ENCODE peak calls at places on chromosomes 7 and 10, in five cellular contexts. Q is HepG2, H is suprapubic skin, P is sigmoid colon, I is A549. E is an unnamed sample.

GRCh38 chr10:72557362-72557761 is 68.5 kb downstream of the MICU1 start:
- DNase-seq in P (no peak), H (no peak), I (no peak), Q (no peak), E (no peak)

GRCh38 chr10:44576715-44577191 is 191.9 kb upstream of the CXCL12 start:
- DNase-seq in Q (no peak), I (no peak), P (no peak), H (no peak), E (no peak)

GRCh38 chr10:60123172-60123571 is 216.8 kb upstream of the CCDC6 start:
- DNase-seq in Q (no peak), I (no peak), H (no peak), P (no peak), E (no peak)

GRCh38 chr10:3852147-3852904 is 67.3 kb upstream of the KLF6 start:
- DNase-seq in P (peak), Q (peak), H (peak), I (peak), E (peak)

GRCh38 chr7:26910221-26910620 is 45.8 kb upstream of the SKAP2 start:
- DNase-seq in H (no peak), Q (peak), I (no peak), P (no peak), E (no peak)

GRCh38 chr10:117411440-117412428 is 36.5 kb upstream of the PDZD8 start:
- DNase-seq in P (no peak), Q (no peak), H (no peak), I (no peak), E (peak)

GRCh38 chr10:127441350-127442219 is 107.5 kb upstream of the NPS start:
- DNase-seq in Q (no peak), H (no peak), I (no peak), P (peak), E (no peak)

GRCh38 chr7:131383417-131383816 is 55.7 kb downstream of the MKLN1 start:
- DNase-seq in I (no peak), P (no peak), H (no peak), Q (no peak), E (no peak)

GRCh38 chr7:139180700-139181311 is 50.2 kb upstream of the UBN2 start:
- DNase-seq in Q (no peak), H (no peak), I (no peak), P (no peak), E (no peak)

GRCh38 chr10:77406764-77407430 is 230.7 kb downstream of the KCNMA1 start:
- DNase-seq in I (no peak), Q (no peak), P (no peak), H (no peak), E (no peak)

GRCh38 chr10:93437000-93437945 is 44.9 kb downstream of the MYOF start:
- DNase-seq in I (peak), P (peak), Q (peak), H (peak), E (no peak)

GRCh38 chr10:114470956-114471905 is 66.9 kb upstream of the AFAP1L2 start:
- DNase-seq in Q (peak), P (peak), H (peak), I (peak), E (peak)

GRCh38 chr10:6918305-6918704 is 338.2 kb upstream of the PRKCQ start:
- DNase-seq in Q (no peak), I (no peak), P (no peak), H (no peak), E (peak)

GRCh38 chr7:27697861-27698430 is 35.3 kb upstream of the HIBADH start:
- DNase-seq in I (no peak), H (no peak), P (peak), Q (peak), E (peak)

GRCh38 chr10:50937230-50937907 is 51.9 kb upstream of the A1CF start:
- DNase-seq in P (no peak), H (no peak), Q (peak), I (peak), E (no peak)

GRCh38 chr7:101869026-101869900 is 51.8 kb downstream of the CUX1 start:
- DNase-seq in P (no peak), I (no peak), Q (no peak), H (no peak), E (peak)

GRCh38 chr10:11901036-11901301 is 77.8 kb downstream of the PROSER2 start:
- DNase-seq in Q (no peak), I (no peak), P (peak), H (no peak), E (no peak)

GRCh38 chr10:131896403-131896802 is 4.4 kb upstream of the PPP2R2D start:
- DNase-seq in P (no peak), H (no peak), Q (no peak), I (no peak), E (no peak)

GRCh38 chr7:99642099-99642498 is 25.4 kb downstream of the ZSCAN25 start:
- DNase-seq in H (no peak), P (no peak), Q (no peak), I (no peak), E (no peak)

GRCh38 chr10:131815366-131816156 is 85.2 kb upstream of the PPP2R2D start:
- DNase-seq in P (no peak), Q (no peak), I (no peak), H (no peak), E (no peak)

GRCh38 chr7:2934211-2934731 is 90.2 kb upstream of the GNA12 start:
- DNase-seq in P (peak), Q (no peak), I (peak), H (peak), E (no peak)

GRCh38 chr10:9635691-9636090 is 1382.0 kb upstream of the CELF2 start:
- DNase-seq in H (no peak), Q (no peak), I (no peak), P (no peak), E (no peak)

GRCh38 chr7:24576171-24577052 is 3.2 kb downstream of the PALS2 start:
- DNase-seq in P (no peak), I (peak), Q (peak), H (no peak), E (no peak)

GRCh38 chr7:77415822-77416620 is at the start of gene GSAP:
- DNase-seq in H (no peak), P (peak), Q (no peak), I (peak), E (peak)

GRCh38 chr10:79402951-79403350 is 42.5 kb downstream of the ZCCHC24 start:
- DNase-seq in H (no peak), I (no peak), Q (no peak), P (peak), E (no peak)

GRCh38 chr7:135147899-135148721 is at the start of gene TMEM140:
- DNase-seq in Q (peak), P (no peak), I (no peak), H (no peak), E (no peak)

GRCh38 chr7:35817181-35817580 is 16.3 kb downstream of the SEPTIN7 start:
- DNase-seq in I (no peak), P (no peak), Q (no peak), H (no peak), E (no peak)

GRCh38 chr10:59138052-59138451 is 38.4 kb upstream of the PHYHIPL start:
- DNase-seq in I (no peak), P (no peak), H (no peak), Q (no peak), E (no peak)

GRCh38 chr10:36349445-36350063 is 707.5 kb upstream of the FZD8 start:
- DNase-seq in Q (no peak), P (no peak), H (no peak), I (no peak), E (no peak)

GRCh38 chr7:131008840-131009651 is 275.0 kb upstream of the KLF14 start:
- DNase-seq in I (no peak), P (no peak), H (no peak), Q (no peak), E (no peak)

GRCh38 chr7:150923802-150924201 is 54.3 kb downstream of the KCNH2 start:
- DNase-seq in H (no peak), I (no peak), P (no peak), Q (no peak), E (no peak)

GRCh38 chr10:64486149-64486548 is 964.9 kb downstream of the REEP3 start:
- DNase-seq in H (no peak), I (no peak), P (no peak), Q (no peak), E (no peak)

DNA sequence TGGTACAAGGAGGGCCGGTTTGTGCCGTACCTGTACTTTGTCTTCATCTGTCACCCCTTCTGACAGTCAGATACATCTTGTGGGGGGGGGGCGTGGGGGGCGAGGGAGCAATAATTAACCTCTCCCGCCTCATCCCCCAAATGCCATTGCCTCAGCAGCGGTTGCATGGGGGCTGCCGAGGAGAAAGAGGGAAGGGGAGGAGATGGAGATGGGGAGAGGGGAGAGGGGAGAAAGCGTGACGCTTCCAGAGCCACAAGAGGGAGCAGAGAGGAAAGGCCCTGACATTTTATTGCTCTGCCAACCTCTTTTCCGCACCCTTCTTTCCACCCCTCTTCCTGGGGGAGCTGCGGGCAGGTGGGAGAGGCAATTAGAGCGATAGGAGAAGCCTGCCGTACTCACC is 11.8 kb downstream of the KAZALD1 start:
- DNase-seq in H (no peak), Q (no peak), I (no peak), P (no peak), E (no peak)
- H3K4me3 ChIP-seq in H (no peak), Q (no peak), I (no peak), P (no peak), E (no peak)

GRCh38 chr7:45881759-45882464 is 6.4 kb upstream of the IGFBP1 start:
- DNase-seq in P (no peak), H (no peak), Q (peak), I (no peak), E (no peak)
- H3K27ac ChIP-seq in P (no peak), H (no peak), Q (peak), I (peak), E (no peak)

GRCh38 chr7:10974717-10975032 is 1.0 kb downstream of the PHF14 start:
- DNase-seq in P (no peak), H (no peak), I (peak), Q (peak), E (no peak)
- TF ChIP-seq EP300 in P (no peak), H (no peak), I (no peak), Q (no peak), E (no peak)

GRCh38 chr7:94396606-94397005 is 1.9 kb downstream of the COL1A2 start:
- DNase-seq in I (no peak), H (no peak), P (no peak), Q (no peak), E (no peak)
- H3K4me3 ChIP-seq in I (no peak), H (peak), P (peak), Q (no peak), E (peak)

GRCh38 chr10:28387141-28387540 is 84.3 kb upstream of the MPP7 start:
- DNase-seq in Q (no peak), P (no peak), I (no peak), H (no peak), E (no peak)

GRCh38 chr10:28386508-28386868 is 83.6 kb upstream of the MPP7 start:
- DNase-seq in H (no peak), P (no peak), Q (no peak), I (no peak), E (no peak)

GRCh38 chr10:28384557-28384956 is 81.7 kb upstream of the MPP7 start:
- DNase-seq in P (no peak), Q (no peak), H (no peak), I (no peak), E (no peak)

GRCh38 chr10:28382520-28383269 is 79.8 kb upstream of the MPP7 start:
- DNase-seq in Q (no peak), H (no peak), P (no peak), I (no peak), E (no peak)

DNA sequence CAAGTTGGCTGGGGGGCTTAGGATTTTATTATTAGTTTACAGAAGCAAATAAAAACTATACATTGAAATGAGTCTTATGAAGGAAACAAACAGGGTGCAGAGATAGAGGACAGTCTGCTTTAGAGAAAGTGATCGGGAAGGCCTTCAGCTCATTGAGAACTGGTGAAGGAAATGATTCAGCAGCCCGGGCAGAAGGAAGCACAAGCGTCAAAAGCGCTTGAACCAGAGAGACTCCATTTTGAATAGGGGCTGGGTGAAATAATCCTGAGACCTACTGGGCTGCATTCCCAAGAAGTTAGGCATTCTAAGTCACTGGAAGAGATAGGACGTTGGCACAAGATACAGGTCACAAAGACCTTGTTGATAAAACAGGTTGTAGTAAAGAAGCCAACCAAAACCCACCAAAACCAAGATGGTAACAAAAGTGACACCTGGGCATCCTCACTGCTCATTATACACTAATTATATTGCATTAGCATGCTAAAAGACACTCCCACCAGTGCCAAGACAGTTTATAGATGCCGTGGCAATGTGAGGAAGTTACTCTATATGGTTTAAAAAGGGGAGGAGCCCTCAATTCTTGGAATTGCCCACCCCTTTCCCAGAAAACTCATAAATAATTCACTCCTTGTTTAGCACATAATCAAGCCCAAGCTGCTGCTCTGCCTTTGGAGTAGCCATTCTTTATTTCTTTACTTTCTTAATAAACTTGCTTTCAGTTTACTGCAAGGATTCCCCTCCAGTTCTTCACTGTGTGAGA is 83.1 kb upstream of the MPP7 start:
- DNase-seq in I (no peak), H (no peak), P (no peak), Q (no peak), E (no peak)
- H3K27ac ChIP-seq in I (no peak), H (peak), P (no peak), Q (no peak), E (no peak)

DNA sequence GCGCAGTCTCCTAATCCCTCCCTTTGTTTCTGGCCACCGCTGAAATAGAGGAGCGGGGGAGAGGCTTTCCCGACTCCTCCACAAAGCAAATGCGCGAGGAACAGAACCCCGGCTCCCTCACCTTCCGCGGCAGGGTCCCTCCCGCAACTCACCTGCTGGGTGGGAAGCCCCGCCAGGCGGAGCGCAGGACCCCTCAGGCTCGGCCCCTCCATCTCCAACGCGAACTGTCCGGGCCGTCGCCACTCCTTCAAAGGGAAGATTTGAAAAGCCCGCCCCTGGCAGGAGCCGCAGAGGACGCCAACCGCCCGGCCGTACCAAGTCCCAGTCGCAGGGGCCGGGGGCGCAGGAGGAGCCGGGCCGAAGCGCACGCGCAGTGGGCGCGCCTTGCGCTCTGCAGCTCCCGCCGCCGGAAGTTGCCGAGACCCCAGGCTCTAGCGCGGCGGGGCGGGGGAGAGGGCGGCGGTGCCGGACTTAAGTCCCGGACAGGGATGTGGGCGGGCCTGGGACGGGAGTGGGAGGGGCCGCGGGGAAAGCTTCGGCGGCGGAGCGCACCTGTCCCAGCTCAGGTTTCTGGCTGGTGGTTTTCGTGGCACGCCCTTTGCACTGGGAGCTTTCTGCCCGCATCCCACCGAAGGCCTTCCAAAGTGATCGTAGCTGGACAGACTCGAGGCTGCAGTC is at the start of gene RTKN2:
- DNase-seq in Q (peak), P (peak), I (peak), H (peak), E (peak)
- TF ChIP-seq EP300 in Q (no peak), P (no peak), I (no peak), H (no peak), E (no peak)

GRCh38 chr10:62109532-62110293 is 158.9 kb downstream of the RTKN2 start:
- DNase-seq in H (no peak), Q (no peak), I (no peak), P (no peak), E (no peak)
- H3K4me3 ChIP-seq in H (no peak), Q (no peak), I (no peak), P (no peak), E (no peak)

GRCh38 chr10:119694608-119695007 is 31.2 kb upstream of the INPP5F start:
- DNase-seq in P (no peak), Q (no peak), H (no peak), I (no peak), E (peak)
- H3K27ac ChIP-seq in P (no peak), Q (no peak), H (no peak), I (no peak), E (no peak)